ENCODE peak calls at places on chromosome 11, in four cellular contexts. Q is neural crest cell, M is endothelial cell, C is adrenal gland. L is an unnamed sample.

GRCh38 chr11:2790581-2790925 is 90.8 kb upstream of the KCNQ1OT1 start:
- DNase-seq in C (no peak), Q (no peak), M (no peak), L (peak)

GRCh38 chr11:23151819-23152218 is 291.5 kb upstream of the CCDC179 start:
- DNase-seq in C (no peak), Q (no peak), M (no peak), L (no peak)

GRCh38 chr11:123973816-123974215 is 3.8 kb downstream of the OR10S1 start:
- DNase-seq in Q (no peak), M (no peak), C (no peak), L (no peak)

GRCh38 chr11:113189909-113190667 is 124.3 kb upstream of the TTC12 start:
- DNase-seq in Q (no peak), C (peak), M (no peak), L (peak)

GRCh38 chr11:116510886-116511650 is 261.7 kb downstream of the BUD13 start:
- DNase-seq in Q (no peak), C (no peak), M (no peak), L (no peak)

GRCh38 chr11:68842427-68843051 is 823 bp upstream of the CPT1A start:
- DNase-seq in Q (no peak), C (no peak), M (no peak), L (no peak)

GRCh38 chr11:32870676-32871075 is 21.9 kb upstream of the QSER1 start:
- DNase-seq in Q (no peak), C (no peak), M (peak), L (no peak)

GRCh38 chr11:64284962-64285884 is at the start of gene GPR137:
- DNase-seq in M (peak), Q (peak), C (peak), L (peak)

GRCh38 chr11:68411501-68411991 is 49.0 kb upstream of the PPP6R3 start:
- DNase-seq in Q (no peak), C (no peak), M (no peak), L (peak)

GRCh38 chr11:117929568-117930207 is 486 bp upstream of the TMPRSS13 start:
- DNase-seq in M (no peak), Q (no peak), C (no peak), L (no peak)

GRCh38 chr11:117928818-117929567 is at the start of gene TMPRSS13:
- DNase-seq in M (no peak), C (no peak), Q (no peak), L (no peak)

GRCh38 chr11:117931331-117931950 is 2.2 kb upstream of the TMPRSS13 start:
- DNase-seq in M (no peak), Q (no peak), C (no peak), L (no peak)

GRCh38 chr11:117930668-117931330 is 1.6 kb upstream of the TMPRSS13 start:
- DNase-seq in M (no peak), Q (no peak), C (no peak), L (no peak)

DNA sequence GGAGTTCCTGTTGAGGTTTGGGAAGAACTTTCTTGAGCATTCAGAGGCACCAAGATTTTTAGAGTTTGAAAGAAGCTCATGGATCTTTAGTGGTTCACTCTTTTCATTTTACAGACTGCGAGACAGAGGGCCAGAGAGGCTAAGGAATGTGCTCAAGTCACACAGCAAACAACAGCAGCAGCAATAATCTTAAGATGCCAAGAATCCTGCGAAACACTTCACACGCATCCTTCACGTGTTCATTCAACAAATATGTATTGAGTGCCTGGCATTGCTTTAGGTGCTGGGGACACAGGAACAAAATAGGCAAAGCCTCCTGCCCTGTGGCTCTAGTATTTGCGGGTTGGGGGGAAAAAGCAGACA is 987 bp upstream of the TMPRSS13 start:
- DNase-seq in Q (no peak), M (no peak), C (no peak), L (no peak)
- TF ChIP-seq CTCF in Q (no peak), M (no peak), C (no peak), L (no peak)

DNA sequence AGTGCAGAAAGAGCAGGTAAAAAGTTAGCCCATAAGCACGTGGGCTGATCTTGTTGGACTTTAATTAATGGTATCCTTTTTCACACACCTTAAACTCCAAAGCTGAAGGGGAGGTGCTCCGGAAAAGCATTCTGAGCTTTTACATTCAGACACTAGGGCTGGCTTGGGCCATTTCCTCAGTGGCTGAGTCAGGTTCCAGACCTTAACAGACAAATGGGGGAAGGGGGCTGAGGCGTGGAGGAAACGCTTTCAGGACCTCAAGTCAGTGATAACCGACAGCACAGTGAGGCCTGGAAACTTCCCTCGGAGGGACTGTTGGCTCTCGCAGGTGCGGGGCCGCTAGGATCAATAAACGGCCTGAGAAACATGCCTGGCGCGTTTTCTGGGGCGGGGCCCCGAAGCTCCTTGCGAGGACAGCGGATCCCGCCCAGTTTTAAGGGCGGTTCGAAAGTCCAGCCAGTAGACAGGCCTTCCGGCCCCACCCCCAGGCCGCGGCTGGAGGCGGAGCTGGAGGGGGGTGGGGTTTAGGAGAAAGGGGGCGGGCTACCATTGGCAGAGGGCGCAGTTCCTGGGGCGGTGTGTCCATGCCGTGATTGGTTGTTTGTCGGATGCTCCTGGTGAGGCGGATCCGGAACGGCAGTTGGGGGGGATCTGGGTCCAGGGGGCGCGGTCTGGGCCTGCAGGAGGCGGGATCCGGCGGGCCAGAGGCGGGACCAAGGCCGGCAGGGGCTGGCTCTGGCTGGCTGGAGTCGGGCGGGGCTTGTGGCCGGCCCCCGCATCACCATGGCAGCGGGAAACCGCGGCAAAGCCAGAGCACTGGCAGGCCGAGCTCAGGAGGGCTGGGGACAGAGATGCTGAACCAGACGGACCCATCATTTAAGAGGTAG is 8.0 kb downstream of the C11orf52 start:
- DNase-seq in Q (peak), M (peak), C (peak), L (peak)
- TF ChIP-seq CTCF in Q (peak), M (no peak), C (no peak), L (no peak)

GRCh38 chr11:106420686-106421085 is 343.2 kb downstream of the AASDHPPT start:
- DNase-seq in Q (no peak), C (no peak), M (no peak), L (no peak)
- TF ChIP-seq CTCF in Q (no peak), C (no peak), M (no peak), L (no peak)

GRCh38 chr11:103338621-103339484 is 229.6 kb downstream of the DYNC2H1 start:
- DNase-seq in M (peak), C (no peak), Q (no peak), L (no peak)
- TF ChIP-seq CTCF in M (peak), C (no peak), Q (no peak), L (no peak)

GRCh38 chr11:17771415-17771814 is 36.8 kb downstream of the KCNC1 start:
- DNase-seq in C (no peak), Q (no peak), M (no peak), L (no peak)

GRCh38 chr11:17770048-17770652 is 35.6 kb downstream of the KCNC1 start:
- DNase-seq in M (no peak), C (no peak), Q (no peak), L (no peak)

GRCh38 chr11:17769218-17769617 is 34.6 kb downstream of the KCNC1 start:
- DNase-seq in Q (no peak), M (no peak), C (no peak), L (no peak)

GRCh38 chr11:17771841-17772401 is 37.3 kb downstream of the KCNC1 start:
- DNase-seq in M (no peak), Q (no peak), C (no peak), L (peak)

GRCh38 chr11:17770917-17771316 is 36.3 kb downstream of the KCNC1 start:
- DNase-seq in C (no peak), M (no peak), Q (no peak), L (no peak)
- TF ChIP-seq CTCF in C (no peak), M (no peak), Q (no peak), L (peak)

DNA sequence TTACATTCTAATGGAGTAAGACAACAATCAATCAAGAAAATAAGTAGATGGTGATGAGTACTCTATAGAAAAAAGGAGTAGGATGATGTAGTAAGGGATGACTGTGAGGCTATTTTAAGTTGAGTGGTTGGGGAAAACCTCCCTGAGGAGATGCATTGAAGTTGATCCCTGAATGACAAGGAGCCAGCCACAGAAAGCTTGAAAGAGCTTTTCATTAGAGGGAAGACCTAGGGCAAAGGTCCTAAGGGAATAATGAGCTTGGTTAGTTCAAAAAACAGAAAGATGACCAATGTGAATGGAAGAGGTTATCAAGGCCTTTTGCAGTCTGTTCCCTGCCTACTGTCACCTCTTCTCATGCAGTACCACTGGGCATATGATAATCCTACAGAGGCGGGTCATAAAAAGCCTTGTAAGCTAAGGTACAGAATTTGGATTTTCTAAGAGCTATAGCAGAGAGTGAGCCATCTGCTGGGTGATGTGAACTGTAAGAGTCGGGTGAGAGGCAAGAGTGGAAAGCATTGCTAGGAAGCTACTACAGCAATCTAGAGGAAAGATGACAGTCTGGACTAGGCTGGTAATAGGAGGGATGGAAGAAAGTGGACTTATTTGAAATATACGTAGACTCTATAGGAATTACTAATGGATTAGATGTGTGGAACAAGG is 3.1 kb downstream of the PPP2R1B start:
- DNase-seq in Q (no peak), M (no peak), C (no peak), L (no peak)
- TF ChIP-seq CTCF in Q (no peak), M (no peak), C (no peak), L (no peak)